ENCODE peak calls at places on chromosome X, in ten cellular contexts. S is foreskin fibroblast; L is GM04503; M is pulmonary artery endothelial cell; Q is fibroblast of lung; H is M059J; W is CD8-positive, alpha-beta memory T cell; A is activated naive CD8-positive, alpha-beta T cell treated with anti-CD3 and anti-CD28 coated beads, Interleukin-2, amount 50 U/mL, for 24 hours; V is fibroblast of the conjunctiva; G is NCI-H748 treated with DMSO at 0.1 percent for 48 hours. T is an unnamed sample.

GRCh38 chrX:123338240-123338639 is 154.2 kb downstream of the GRIA3 start:
- DNase-seq in M (no peak), W (no peak), G (no peak), L (no peak), Q (no peak), A (no peak), S (no peak), V (no peak), H (peak), T (no peak)

GRCh38 chrX:10062352-10062751 is 94.4 kb upstream of the CLCN4 start:
- DNase-seq in M (no peak), A (no peak), G (no peak), H (no peak), Q (no peak), L (no peak), W (no peak), S (no peak), V (no peak), T (no peak)

GRCh38 chrX:53695901-53696300 is 9.4 kb upstream of the HUWE1 start:
- DNase-seq in G (no peak), S (no peak), Q (no peak), V (no peak), A (no peak), L (no peak), W (no peak), M (no peak), H (no peak), T (no peak)

GRCh38 chrX:118726887-118727685 is at the start of gene IL13RA1:
- DNase-seq in V (peak), G (peak), Q (peak), M (peak), W (peak), S (peak), H (peak), A (peak), L (peak), T (peak)

GRCh38 chrX:136880003-136880451 is 498 bp downstream of the RBMX start:
- DNase-seq in S (no peak), V (no peak), Q (peak), L (no peak), M (no peak), A (no peak), G (peak), H (peak), W (peak), T (no peak)

GRCh38 chrX:49103637-49104036 is 19.9 kb downstream of the GPKOW start:
- DNase-seq in L (no peak), Q (no peak), G (no peak), V (no peak), W (no peak), H (peak), S (no peak), M (no peak), A (no peak), T (no peak)

GRCh38 chrX:72540318-72540717 is 32.3 kb downstream of the HDAC8 start:
- DNase-seq in Q (peak), H (peak), L (no peak), G (peak), V (peak), S (no peak), W (no peak), M (no peak), A (no peak), T (peak)

GRCh38 chrX:134743121-134743520 is 84.8 kb upstream of the PLAC1 start:
- DNase-seq in H (no peak), W (no peak), G (no peak), V (peak), Q (no peak), L (no peak), M (no peak), A (no peak), S (no peak), T (peak)

GRCh38 chrX:39705299-39705698 is 392.5 kb downstream of the BCOR start:
- DNase-seq in G (peak), M (peak), L (peak), W (no peak), S (peak), V (peak), Q (peak), A (no peak), H (peak), T (peak)

GRCh38 chrX:19589105-19589504 is 73.8 kb upstream of the MAP3K15 start:
- DNase-seq in W (no peak), S (no peak), L (no peak), M (no peak), V (no peak), G (no peak), H (no peak), Q (no peak), A (no peak), T (no peak)

GRCh38 chrX:136759968-136760367 is 20.8 kb downstream of the ARHGEF6 start:
- DNase-seq in H (no peak), W (no peak), V (no peak), G (no peak), A (no peak), M (no peak), L (no peak), S (no peak), Q (no peak), T (no peak)

GRCh38 chrX:67651437-67652142 is 107.8 kb downstream of the AR start:
- DNase-seq in L (no peak), Q (no peak), W (no peak), V (no peak), S (no peak), M (no peak), A (no peak), G (no peak), H (no peak), T (no peak)

GRCh38 chrX:42748067-42748850 is 29.7 kb downstream of the PPP1R2C start:
- DNase-seq in S (peak), L (no peak), W (no peak), M (no peak), V (no peak), A (no peak), H (peak), G (no peak), Q (peak), T (peak)

GRCh38 chrX:77493677-77494553 is 46.7 kb downstream of the FGF16 start:
- DNase-seq in W (no peak), V (peak), M (no peak), L (no peak), G (no peak), H (peak), S (peak), Q (peak), A (no peak), T (peak)

GRCh38 chrX:39900788-39901170 is 197.0 kb downstream of the BCOR start:
- DNase-seq in G (no peak), S (no peak), Q (no peak), L (no peak), A (no peak), H (no peak), M (no peak), W (no peak), V (no peak), T (no peak)

GRCh38 chrX:98065151-98065550 is 1181.4 kb downstream of the RPA4 start:
- DNase-seq in S (no peak), L (no peak), W (no peak), H (no peak), M (no peak), V (no peak), G (no peak), A (no peak), Q (no peak), T (no peak)

GRCh38 chrX:11470231-11470630 is 177.0 kb downstream of the AMELX start:
- DNase-seq in Q (peak), W (no peak), L (peak), H (peak), M (peak), S (peak), G (no peak), A (no peak), V (peak), T (peak)

GRCh38 chrX:153642655-153643430 is 4.2 kb upstream of the DUSP9 start:
- DNase-seq in Q (no peak), H (no peak), S (no peak), A (no peak), G (peak), L (no peak), M (no peak), V (no peak), W (no peak), T (no peak)

GRCh38 chrX:40097492-40098263 is at the start of gene BCOR:
- DNase-seq in W (peak), L (no peak), V (no peak), G (peak), M (no peak), S (peak), A (peak), H (peak), Q (peak), T (no peak)

GRCh38 chrX:116272328-116272727 is 101.8 kb downstream of the AGTR2 start:
- DNase-seq in A (no peak), L (peak), G (no peak), S (peak), H (peak), M (peak), W (no peak), V (peak), Q (peak), T (peak)

GRCh38 chrX:49242545-49243066 is 7.3 kb downstream of the CCDC22 start:
- DNase-seq in S (no peak), G (no peak), H (peak), A (no peak), W (no peak), M (no peak), V (no peak), L (no peak), Q (no peak), T (no peak)

GRCh38 chrX:120549483-120550452 is 11.0 kb downstream of the CUL4B start:
- DNase-seq in M (peak), Q (peak), V (peak), A (no peak), L (peak), S (peak), W (no peak), H (peak), G (no peak), T (peak)

GRCh38 chrX:136251042-136251991 is at the start of gene MAP7D3:
- DNase-seq in L (no peak), Q (peak), S (no peak), V (no peak), G (peak), M (no peak), W (peak), A (peak), H (peak), T (peak)

GRCh38 chrX:12339921-12340320 is 201.6 kb downstream of the FRMPD4 start:
- DNase-seq in M (no peak), V (no peak), Q (no peak), S (no peak), H (no peak), L (no peak), G (no peak), W (no peak), A (no peak), T (no peak)

GRCh38 chrX:2863646-2864045 is 34.9 kb downstream of the GYG2 start:
- DNase-seq in V (no peak), Q (no peak), G (no peak), H (no peak), S (no peak), M (no peak), W (no peak), A (no peak), L (no peak), T (no peak)